ENCODE peak calls at places on chromosomes 5 and 9, in ten cellular contexts. One of them, this sample, is unnamed.
A peak's percentile ranks its signal among the peaks of the same experiment; 100 is the strongest.

GRCh38 chr5:56123531-56124243 is 109.4 kb downstream of the ANKRD55 start:
- DNase-seq in central memory CD4-positive, alpha-beta T cell: no peak
- DNase-seq in HEK293T: peak; percentile 68
- DNase-seq in activated CD8-positive, alpha-beta T cell treated with anti-CD3 and anti-CD28 coated beads, Interleukin-2, amount 10 ng/mL, durations not matched to agents 7 days and 5 days: no peak
- DNase-seq in cardiac septum: no peak
- DNase-seq in GM18507: no peak
- DNase-seq in NCI-H2227 treated with DMSO at 0.1 percent for 48 hours: peak; percentile 26
- DNase-seq in T-helper 1 cell: no peak
- DNase-seq in nucleus accumbens: no peak
- DNase-seq in dorsolateral prefrontal cortex: no peak
- DNase-seq in this sample: no peak

GRCh38 chr9:32672478-32672877 is 37.0 kb upstream of the TAF1L start:
- DNase-seq in central memory CD4-positive, alpha-beta T cell: no peak
- DNase-seq in T-helper 1 cell: no peak
- DNase-seq in GM18507: no peak
- DNase-seq in dorsolateral prefrontal cortex: no peak
- DNase-seq in cardiac septum: no peak
- DNase-seq in HEK293T: no peak
- DNase-seq in nucleus accumbens: no peak
- DNase-seq in NCI-H2227 treated with DMSO at 0.1 percent for 48 hours: no peak
- DNase-seq in activated CD8-positive, alpha-beta T cell treated with anti-CD3 and anti-CD28 coated beads, Interleukin-2, amount 10 ng/mL, durations not matched to agents 7 days and 5 days: no peak
- DNase-seq in this sample: no peak

GRCh38 chr5:157942595-157942994 is 83.7 kb upstream of the CLINT1 start:
- DNase-seq in cardiac septum: no peak
- DNase-seq in central memory CD4-positive, alpha-beta T cell: no peak
- DNase-seq in nucleus accumbens: no peak
- DNase-seq in dorsolateral prefrontal cortex: no peak
- DNase-seq in activated CD8-positive, alpha-beta T cell treated with anti-CD3 and anti-CD28 coated beads, Interleukin-2, amount 10 ng/mL, durations not matched to agents 7 days and 5 days: no peak
- DNase-seq in T-helper 1 cell: no peak
- DNase-seq in GM18507: no peak
- DNase-seq in HEK293T: no peak
- DNase-seq in NCI-H2227 treated with DMSO at 0.1 percent for 48 hours: no peak
- DNase-seq in this sample: no peak

GRCh38 chr5:100706796-100707195 is 171.6 kb downstream of the FAM174A start:
- DNase-seq in dorsolateral prefrontal cortex: no peak
- DNase-seq in activated CD8-positive, alpha-beta T cell treated with anti-CD3 and anti-CD28 coated beads, Interleukin-2, amount 10 ng/mL, durations not matched to agents 7 days and 5 days: no peak
- DNase-seq in HEK293T: no peak
- DNase-seq in T-helper 1 cell: no peak
- DNase-seq in GM18507: no peak
- DNase-seq in NCI-H2227 treated with DMSO at 0.1 percent for 48 hours: no peak
- DNase-seq in cardiac septum: no peak
- DNase-seq in nucleus accumbens: no peak
- DNase-seq in central memory CD4-positive, alpha-beta T cell: no peak
- DNase-seq in this sample: no peak

GRCh38 chr5:40915341-40915926 is 6.1 kb downstream of the C7 start:
- DNase-seq in activated CD8-positive, alpha-beta T cell treated with anti-CD3 and anti-CD28 coated beads, Interleukin-2, amount 10 ng/mL, durations not matched to agents 7 days and 5 days: no peak
- DNase-seq in GM18507: no peak
- DNase-seq in HEK293T: no peak
- DNase-seq in NCI-H2227 treated with DMSO at 0.1 percent for 48 hours: no peak
- DNase-seq in central memory CD4-positive, alpha-beta T cell: no peak
- DNase-seq in T-helper 1 cell: no peak
- DNase-seq in nucleus accumbens: no peak
- DNase-seq in cardiac septum: no peak
- DNase-seq in dorsolateral prefrontal cortex: no peak
- DNase-seq in this sample: no peak

GRCh38 chr5:80207832-80208231 is 48.0 kb downstream of the SERINC5 start:
- DNase-seq in cardiac septum: no peak
- DNase-seq in GM18507: no peak
- DNase-seq in dorsolateral prefrontal cortex: no peak
- DNase-seq in HEK293T: no peak
- DNase-seq in T-helper 1 cell: no peak
- DNase-seq in central memory CD4-positive, alpha-beta T cell: no peak
- DNase-seq in nucleus accumbens: no peak
- DNase-seq in activated CD8-positive, alpha-beta T cell treated with anti-CD3 and anti-CD28 coated beads, Interleukin-2, amount 10 ng/mL, durations not matched to agents 7 days and 5 days: no peak
- DNase-seq in NCI-H2227 treated with DMSO at 0.1 percent for 48 hours: no peak
- DNase-seq in this sample: no peak

GRCh38 chr5:53871050-53871449 is 310.6 kb downstream of the NDUFS4 start:
- DNase-seq in NCI-H2227 treated with DMSO at 0.1 percent for 48 hours: no peak
- DNase-seq in dorsolateral prefrontal cortex: no peak
- DNase-seq in HEK293T: no peak
- DNase-seq in activated CD8-positive, alpha-beta T cell treated with anti-CD3 and anti-CD28 coated beads, Interleukin-2, amount 10 ng/mL, durations not matched to agents 7 days and 5 days: no peak
- DNase-seq in nucleus accumbens: no peak
- DNase-seq in central memory CD4-positive, alpha-beta T cell: no peak
- DNase-seq in GM18507: no peak
- DNase-seq in cardiac septum: no peak
- DNase-seq in T-helper 1 cell: no peak
- DNase-seq in this sample: no peak

GRCh38 chr5:177099422-177100093 is 12.8 kb downstream of the FGFR4 start:
- DNase-seq in T-helper 1 cell: no peak
- DNase-seq in HEK293T: no peak
- DNase-seq in central memory CD4-positive, alpha-beta T cell: no peak
- DNase-seq in nucleus accumbens: no peak
- DNase-seq in NCI-H2227 treated with DMSO at 0.1 percent for 48 hours: no peak
- DNase-seq in dorsolateral prefrontal cortex: no peak
- DNase-seq in activated CD8-positive, alpha-beta T cell treated with anti-CD3 and anti-CD28 coated beads, Interleukin-2, amount 10 ng/mL, durations not matched to agents 7 days and 5 days: no peak
- DNase-seq in GM18507: no peak
- DNase-seq in cardiac septum: no peak
- DNase-seq in this sample: no peak

GRCh38 chr9:31137151-31137849 is 1247.1 kb upstream of the ACO1 start:
- DNase-seq in activated CD8-positive, alpha-beta T cell treated with anti-CD3 and anti-CD28 coated beads, Interleukin-2, amount 10 ng/mL, durations not matched to agents 7 days and 5 days: no peak
- DNase-seq in central memory CD4-positive, alpha-beta T cell: no peak
- DNase-seq in cardiac septum: no peak
- DNase-seq in T-helper 1 cell: no peak
- DNase-seq in dorsolateral prefrontal cortex: no peak
- DNase-seq in GM18507: no peak
- DNase-seq in NCI-H2227 treated with DMSO at 0.1 percent for 48 hours: no peak
- DNase-seq in HEK293T: no peak
- DNase-seq in nucleus accumbens: no peak
- DNase-seq in this sample: no peak

GRCh38 chr9:8784813-8785212 is 985.2 kb upstream of the DMAC1 start:
- DNase-seq in nucleus accumbens: no peak
- DNase-seq in GM18507: no peak
- DNase-seq in HEK293T: no peak
- DNase-seq in T-helper 1 cell: no peak
- DNase-seq in dorsolateral prefrontal cortex: no peak
- DNase-seq in central memory CD4-positive, alpha-beta T cell: no peak
- DNase-seq in cardiac septum: no peak
- DNase-seq in activated CD8-positive, alpha-beta T cell treated with anti-CD3 and anti-CD28 coated beads, Interleukin-2, amount 10 ng/mL, durations not matched to agents 7 days and 5 days: no peak
- DNase-seq in NCI-H2227 treated with DMSO at 0.1 percent for 48 hours: no peak
- DNase-seq in this sample: no peak

GRCh38 chr5:31768784-31769183 is 129.9 kb downstream of the PDZD2 start:
- DNase-seq in HEK293T: no peak
- DNase-seq in central memory CD4-positive, alpha-beta T cell: no peak
- DNase-seq in NCI-H2227 treated with DMSO at 0.1 percent for 48 hours: no peak
- DNase-seq in activated CD8-positive, alpha-beta T cell treated with anti-CD3 and anti-CD28 coated beads, Interleukin-2, amount 10 ng/mL, durations not matched to agents 7 days and 5 days: no peak
- DNase-seq in cardiac septum: no peak
- DNase-seq in GM18507: no peak
- DNase-seq in T-helper 1 cell: no peak
- DNase-seq in nucleus accumbens: no peak
- DNase-seq in dorsolateral prefrontal cortex: no peak
- DNase-seq in this sample: no peak

GRCh38 chr5:26872337-26872736 is 166.0 kb downstream of the CDH9 start:
- DNase-seq in nucleus accumbens: no peak
- DNase-seq in dorsolateral prefrontal cortex: no peak
- DNase-seq in HEK293T: no peak
- DNase-seq in activated CD8-positive, alpha-beta T cell treated with anti-CD3 and anti-CD28 coated beads, Interleukin-2, amount 10 ng/mL, durations not matched to agents 7 days and 5 days: no peak
- DNase-seq in cardiac septum: no peak
- DNase-seq in T-helper 1 cell: no peak
- DNase-seq in GM18507: no peak
- DNase-seq in NCI-H2227 treated with DMSO at 0.1 percent for 48 hours: no peak
- DNase-seq in central memory CD4-positive, alpha-beta T cell: no peak
- DNase-seq in this sample: no peak

GRCh38 chr5:32805966-32806626 is 95.0 kb downstream of the NPR3 start:
- DNase-seq in HEK293T: no peak
- DNase-seq in central memory CD4-positive, alpha-beta T cell: no peak
- DNase-seq in GM18507: no peak
- DNase-seq in nucleus accumbens: no peak
- DNase-seq in cardiac septum: no peak
- DNase-seq in T-helper 1 cell: no peak
- DNase-seq in activated CD8-positive, alpha-beta T cell treated with anti-CD3 and anti-CD28 coated beads, Interleukin-2, amount 10 ng/mL, durations not matched to agents 7 days and 5 days: no peak
- DNase-seq in dorsolateral prefrontal cortex: no peak
- DNase-seq in NCI-H2227 treated with DMSO at 0.1 percent for 48 hours: no peak
- DNase-seq in this sample: no peak

GRCh38 chr9:129352157-129352870 is 174.3 kb upstream of the IER5L start:
- DNase-seq in GM18507: no peak
- DNase-seq in dorsolateral prefrontal cortex: no peak
- DNase-seq in cardiac septum: no peak
- DNase-seq in nucleus accumbens: no peak
- DNase-seq in NCI-H2227 treated with DMSO at 0.1 percent for 48 hours: peak; percentile 36
- DNase-seq in T-helper 1 cell: no peak
- DNase-seq in activated CD8-positive, alpha-beta T cell treated with anti-CD3 and anti-CD28 coated beads, Interleukin-2, amount 10 ng/mL, durations not matched to agents 7 days and 5 days: no peak
- DNase-seq in HEK293T: peak; percentile 62
- DNase-seq in central memory CD4-positive, alpha-beta T cell: no peak
- DNase-seq in this sample: peak; percentile 43

GRCh38 chr9:128762664-128763449 is 8.9 kb downstream of the ZER1 start:
- DNase-seq in HEK293T: no peak
- DNase-seq in T-helper 1 cell: no peak
- DNase-seq in central memory CD4-positive, alpha-beta T cell: no peak
- DNase-seq in GM18507: no peak
- DNase-seq in NCI-H2227 treated with DMSO at 0.1 percent for 48 hours: no peak
- DNase-seq in cardiac septum: no peak
- DNase-seq in activated CD8-positive, alpha-beta T cell treated with anti-CD3 and anti-CD28 coated beads, Interleukin-2, amount 10 ng/mL, durations not matched to agents 7 days and 5 days: no peak
- DNase-seq in nucleus accumbens: no peak
- DNase-seq in dorsolateral prefrontal cortex: no peak
- DNase-seq in this sample: no peak